ENCODE peak calls at places on chromosomes 5 and 9, in nine cellular contexts. S, L, N, A, R, C, T, M and O are unnamed samples.
A peak's percentile ranks its signal among the peaks of the same experiment; 100 is the strongest.

GRCh38 chr9:109320338-109320733 is 523 bp downstream of the EPB41L4B start:
- DNase-seq in A (no peak), L (no peak), T (no peak), M (no peak), N (peak; percentile 23), R (no peak), S (no peak), C (no peak), O (no peak)

GRCh38 chr5:16937023-16937379 is 913 bp upstream of the MYO10 start:
- DNase-seq in T (no peak), S (peak; percentile 93), C (no peak), L (no peak), N (no peak), M (no peak), R (no peak), A (no peak), O (no peak)

GRCh38 chr5:140336388-140336787 is 10.0 kb downstream of the HBEGF start:
- DNase-seq in R (peak; percentile 85), M (no peak), A (no peak), S (no peak), N (no peak), L (no peak), C (no peak), T (no peak), O (no peak)

GRCh38 chr9:133142657-133143592 is 20.8 kb downstream of the GBGT1 start:
- DNase-seq in T (no peak), L (no peak), S (no peak), C (no peak), R (no peak), M (no peak), A (no peak), N (no peak), O (no peak)

GRCh38 chr5:158952951-158953350 is 146.8 kb downstream of the EBF1 start:
- DNase-seq in T (no peak), A (no peak), S (no peak), R (no peak), M (no peak), L (no peak), N (no peak), C (no peak), O (no peak)

GRCh38 chr5:154467655-154468354 is 10.2 kb downstream of the HAND1 start:
- DNase-seq in T (peak; percentile 70), N (peak; percentile 53), R (peak; percentile 55), M (no peak), C (peak; percentile 72), S (peak; percentile 72), A (peak; percentile 69), L (peak; percentile 35), O (peak; percentile 85)

GRCh38 chr9:110464321-110464720 is 115.2 kb downstream of the SVEP1 start:
- DNase-seq in S (peak; percentile 2), L (no peak), C (no peak), T (no peak), N (no peak), A (no peak), R (no peak), M (no peak), O (no peak)

GRCh38 chr9:70044450-70045307 is 1.0 kb downstream of the MAMDC2 start:
- DNase-seq in T (no peak), M (no peak), S (peak; percentile 66), L (no peak), R (no peak), C (peak; percentile 45), A (no peak), N (peak; percentile 64), O (no peak)

GRCh38 chr5:167971706-167972105 is 319.7 kb upstream of the WWC1 start:
- DNase-seq in L (no peak), S (no peak), R (no peak), N (no peak), C (no peak), T (no peak), A (no peak), M (no peak), O (no peak)

GRCh38 chr9:18338042-18338441 is 135.9 kb upstream of the ADAMTSL1 start:
- DNase-seq in L (no peak), R (no peak), N (peak; percentile 46), M (no peak), S (no peak), C (no peak), T (no peak), A (no peak), O (no peak)

GRCh38 chr5:162334944-162335343 is 267.4 kb downstream of the GABRG2 start:
- DNase-seq in L (no peak), S (no peak), M (no peak), C (no peak), N (no peak), A (no peak), R (no peak), T (no peak), O (no peak)

GRCh38 chr5:56206126-56206525 is 27.0 kb downstream of the ANKRD55 start:
- DNase-seq in S (no peak), A (no peak), L (no peak), R (no peak), C (peak; percentile 94), M (no peak), N (no peak), T (no peak), O (no peak)

GRCh38 chr5:14414615-14415515 is 166.7 kb upstream of the OTULINL start:
- DNase-seq in C (no peak), L (no peak), R (no peak), T (no peak), A (no peak), S (no peak), N (no peak), M (no peak), O (no peak)

GRCh38 chr9:127915801-127916664 is 808 bp downstream of the ST6GALNAC4 start:
- DNase-seq in S (no peak), C (no peak), N (no peak), R (no peak), A (no peak), L (no peak), M (peak; percentile 10), T (no peak), O (no peak)

GRCh38 chr5:139982157-139982974 is 60.7 kb downstream of the NRG2 start:
- DNase-seq in M (no peak), T (no peak), C (peak; percentile 35), R (no peak), S (peak; percentile 77), A (no peak), L (no peak), N (no peak), O (no peak)

GRCh38 chr5:126274396-126274795 is 148.8 kb upstream of the GRAMD2B start:
- DNase-seq in S (peak; percentile 32), T (no peak), N (no peak), C (no peak), L (no peak), M (no peak), R (no peak), A (no peak), O (no peak)

GRCh38 chr5:31029925-31030324 is 163.6 kb upstream of the CDH6 start:
- DNase-seq in N (no peak), L (no peak), R (no peak), S (no peak), M (no peak), A (no peak), T (no peak), C (no peak), O (no peak)

GRCh38 chr5:124754206-124754927 is 7.9 kb upstream of the ZNF608 start:
- DNase-seq in C (no peak), L (no peak), T (no peak), S (no peak), A (no peak), R (no peak), M (no peak), N (no peak), O (no peak)

GRCh38 chr9:129752915-129753724 is at the start of gene PTGES:
- DNase-seq in R (peak; percentile 82), T (peak; percentile 17), C (peak; percentile 75), N (peak; percentile 74), A (peak; percentile 33), S (peak; percentile 78), L (no peak), M (no peak), O (peak; percentile 65)

GRCh38 chr5:98902733-98903132 is 26.1 kb downstream of the CHD1 start:
- DNase-seq in L (no peak), A (no peak), S (peak; percentile 39), T (no peak), C (peak; percentile 27), R (no peak), N (peak; percentile 52), M (no peak), O (no peak)

GRCh38 chr9:27990524-27990923 is 417.2 kb upstream of the C9orf72 start:
- DNase-seq in A (no peak), M (no peak), C (no peak), L (no peak), R (no peak), N (no peak), T (no peak), S (no peak), O (no peak)

GRCh38 chr9:127935765-127936221 is 1.9 kb downstream of the DPM2 start:
- DNase-seq in L (no peak), N (no peak), T (no peak), A (no peak), S (peak; percentile 56), M (no peak), R (no peak), C (peak; percentile 43), O (no peak)